ENCODE peak calls at places on chromosomes 12 and 14, in nine cellular contexts. One of them, this sample, is unnamed.

GRCh38 chr12:49231881-49232650 is 32.8 kb upstream of the TUBA1C start:
- DNase-seq in HCT116: no peak
- DNase-seq in HepG2: no peak
- DNase-seq in HL-60: no peak
- DNase-seq in K562: no peak
- DNase-seq in SK-N-SH: no peak
- DNase-seq in A549: no peak
- DNase-seq in GM12878: no peak
- DNase-seq in Panc1: no peak
- DNase-seq in this sample: no peak

GRCh38 chr14:104195854-104196253 is 57.5 kb downstream of the KIF26A start:
- DNase-seq in A549: no peak
- DNase-seq in SK-N-SH: no peak
- DNase-seq in GM12878: no peak
- DNase-seq in Panc1: no peak
- DNase-seq in HCT116: no peak
- DNase-seq in K562: no peak
- DNase-seq in HL-60: no peak
- DNase-seq in HepG2: no peak
- DNase-seq in this sample: no peak

GRCh38 chr12:68871899-68872298 is 61.1 kb downstream of the CPM start:
- DNase-seq in K562: no peak
- DNase-seq in HepG2: peak
- DNase-seq in SK-N-SH: no peak
- DNase-seq in HL-60: no peak
- DNase-seq in HCT116: peak
- DNase-seq in A549: peak
- DNase-seq in Panc1: no peak
- DNase-seq in GM12878: no peak
- DNase-seq in this sample: peak

GRCh38 chr12:124006582-124007170 is 33.7 kb downstream of the ZNF664 start:
- DNase-seq in GM12878: no peak
- DNase-seq in Panc1: no peak
- DNase-seq in HL-60: no peak
- DNase-seq in SK-N-SH: no peak
- DNase-seq in HepG2: no peak
- DNase-seq in K562: peak
- DNase-seq in HCT116: no peak
- DNase-seq in A549: no peak
- DNase-seq in this sample: no peak

GRCh38 chr12:131445184-131445974 is 265.5 kb upstream of the SFSWAP start:
- DNase-seq in HepG2: no peak
- DNase-seq in HL-60: no peak
- DNase-seq in K562: no peak
- DNase-seq in A549: no peak
- DNase-seq in GM12878: no peak
- DNase-seq in HCT116: no peak
- DNase-seq in Panc1: no peak
- DNase-seq in SK-N-SH: no peak
- DNase-seq in this sample: no peak

GRCh38 chr12:17511369-17511768 is 578.6 kb downstream of the RERGL start:
- DNase-seq in GM12878: no peak
- DNase-seq in K562: no peak
- DNase-seq in SK-N-SH: no peak
- DNase-seq in HCT116: no peak
- DNase-seq in HL-60: no peak
- DNase-seq in HepG2: no peak
- DNase-seq in A549: peak
- DNase-seq in Panc1: no peak
- DNase-seq in this sample: peak

GRCh38 chr14:54535126-54535525 is 25.4 kb downstream of the CGRRF1 start:
- DNase-seq in GM12878: no peak
- DNase-seq in A549: no peak
- DNase-seq in HL-60: no peak
- DNase-seq in K562: no peak
- DNase-seq in HepG2: no peak
- DNase-seq in SK-N-SH: no peak
- DNase-seq in Panc1: no peak
- DNase-seq in HCT116: no peak
- DNase-seq in this sample: no peak

GRCh38 chr14:102867826-102868580 is 54.5 kb upstream of the AMN start:
- DNase-seq in A549: no peak
- DNase-seq in Panc1: no peak
- DNase-seq in HCT116: no peak
- DNase-seq in HepG2: no peak
- DNase-seq in K562: no peak
- DNase-seq in GM12878: no peak
- DNase-seq in HL-60: no peak
- DNase-seq in SK-N-SH: no peak
- DNase-seq in this sample: no peak

GRCh38 chr12:108125073-108125472 is 4.0 kb upstream of the WSCD2 start:
- DNase-seq in GM12878: no peak
- DNase-seq in K562: no peak
- DNase-seq in SK-N-SH: no peak
- DNase-seq in HL-60: no peak
- DNase-seq in HCT116: no peak
- DNase-seq in A549: no peak
- DNase-seq in Panc1: no peak
- DNase-seq in HepG2: no peak
- DNase-seq in this sample: no peak

GRCh38 chr12:91127296-91127695 is 16.0 kb upstream of the LUM start:
- DNase-seq in SK-N-SH: no peak
- DNase-seq in HL-60: no peak
- DNase-seq in K562: no peak
- DNase-seq in A549: peak
- DNase-seq in Panc1: no peak
- DNase-seq in GM12878: no peak
- DNase-seq in HCT116: no peak
- DNase-seq in HepG2: no peak
- DNase-seq in this sample: no peak

GRCh38 chr12:87171356-87171755 is 857.8 kb downstream of the C12orf50 start:
- DNase-seq in SK-N-SH: no peak
- DNase-seq in GM12878: no peak
- DNase-seq in K562: no peak
- DNase-seq in HL-60: no peak
- DNase-seq in Panc1: no peak
- DNase-seq in HCT116: no peak
- DNase-seq in A549: no peak
- DNase-seq in HepG2: no peak
- DNase-seq in this sample: no peak

GRCh38 chr14:61176686-61177085 is 104.5 kb downstream of the TMEM30B start:
- DNase-seq in K562: no peak
- DNase-seq in HL-60: no peak
- DNase-seq in Panc1: no peak
- DNase-seq in HCT116: no peak
- DNase-seq in A549: no peak
- DNase-seq in GM12878: no peak
- DNase-seq in HepG2: no peak
- DNase-seq in SK-N-SH: no peak
- DNase-seq in this sample: no peak

GRCh38 chr12:57744777-57745484 is at the start of gene TSPAN31:
- DNase-seq in K562: peak
- DNase-seq in Panc1: peak
- DNase-seq in HL-60: peak
- DNase-seq in HepG2: peak
- DNase-seq in GM12878: peak
- DNase-seq in SK-N-SH: peak
- DNase-seq in A549: peak
- DNase-seq in HCT116: peak
- DNase-seq in this sample: peak

GRCh38 chr14:39140170-39140569 is 26.0 kb downstream of the GEMIN2 start:
- DNase-seq in Panc1: no peak
- DNase-seq in SK-N-SH: no peak
- DNase-seq in HepG2: no peak
- DNase-seq in GM12878: no peak
- DNase-seq in HL-60: no peak
- DNase-seq in A549: no peak
- DNase-seq in K562: no peak
- DNase-seq in HCT116: no peak
- DNase-seq in this sample: peak

GRCh38 chr12:40164034-40164433 is 58.2 kb upstream of the SLC2A13 start:
- DNase-seq in Panc1: no peak
- DNase-seq in HCT116: no peak
- DNase-seq in HepG2: no peak
- DNase-seq in SK-N-SH: no peak
- DNase-seq in K562: no peak
- DNase-seq in GM12878: no peak
- DNase-seq in A549: peak
- DNase-seq in HL-60: no peak
- DNase-seq in this sample: peak

GRCh38 chr12:1318327-1319031 is 275.9 kb downstream of the FBXL14 start:
- DNase-seq in HCT116: no peak
- DNase-seq in K562: no peak
- DNase-seq in HL-60: no peak
- DNase-seq in Panc1: no peak
- DNase-seq in HepG2: no peak
- DNase-seq in SK-N-SH: no peak
- DNase-seq in A549: no peak
- DNase-seq in GM12878: no peak
- DNase-seq in this sample: peak

GRCh38 chr12:25447046-25447445 is 106.0 kb downstream of the LMNTD1 start:
- DNase-seq in HL-60: no peak
- DNase-seq in HepG2: no peak
- DNase-seq in Panc1: no peak
- DNase-seq in A549: no peak
- DNase-seq in HCT116: no peak
- DNase-seq in GM12878: no peak
- DNase-seq in SK-N-SH: no peak
- DNase-seq in K562: no peak
- DNase-seq in this sample: no peak

GRCh38 chr14:100297320-100298300 is 8.6 kb downstream of the SLC25A29 start:
- DNase-seq in SK-N-SH: peak
- DNase-seq in HepG2: no peak
- DNase-seq in GM12878: peak
- DNase-seq in HCT116: no peak
- DNase-seq in K562: no peak
- DNase-seq in HL-60: peak
- DNase-seq in A549: no peak
- DNase-seq in Panc1: no peak
- DNase-seq in this sample: no peak

GRCh38 chr14:36522347-36522971 is 2.4 kb upstream of the NKX2-1 start:
- DNase-seq in SK-N-SH: no peak
- DNase-seq in HCT116: no peak
- DNase-seq in A549: no peak
- DNase-seq in K562: no peak
- DNase-seq in Panc1: no peak
- DNase-seq in HL-60: no peak
- DNase-seq in HepG2: no peak
- DNase-seq in GM12878: no peak
- DNase-seq in this sample: peak

GRCh38 chr14:58227096-58227819 is 17.4 kb upstream of the PSMA3 start:
- DNase-seq in A549: no peak
- DNase-seq in SK-N-SH: no peak
- DNase-seq in GM12878: no peak
- DNase-seq in K562: no peak
- DNase-seq in Panc1: no peak
- DNase-seq in HL-60: no peak
- DNase-seq in HepG2: no peak
- DNase-seq in HCT116: no peak
- DNase-seq in this sample: no peak

DNA sequence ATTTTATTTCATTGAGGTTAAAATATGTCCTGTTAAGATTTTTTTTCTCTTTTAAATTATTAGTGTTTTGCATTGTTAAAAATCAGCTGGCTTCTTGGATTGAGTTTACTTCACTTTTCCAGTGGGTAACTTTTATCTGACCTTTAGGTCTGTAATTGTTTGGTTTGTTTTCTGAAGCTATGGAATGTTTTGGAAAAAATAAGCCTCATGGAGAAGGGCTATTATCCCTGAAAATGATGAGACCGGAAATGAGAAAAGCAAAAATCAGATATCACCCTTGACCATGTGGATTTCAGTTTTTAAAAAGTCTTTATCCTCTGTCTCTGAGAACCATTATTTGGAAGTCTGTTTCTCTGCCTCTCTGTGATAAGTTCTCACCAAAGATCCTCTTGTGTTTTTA is 180.9 kb downstream of the RAD51B start:
- DNase-seq in SK-N-SH: no peak
- DNase-seq in K562: no peak
- DNase-seq in Panc1: no peak
- DNase-seq in HL-60: no peak
- DNase-seq in HCT116: no peak
- DNase-seq in HepG2: no peak
- DNase-seq in A549: no peak
- DNase-seq in GM12878: no peak
- DNase-seq in this sample: no peak
- H3K27ac ChIP-seq in SK-N-SH: peak
- H3K27ac ChIP-seq in K562: no peak
- H3K27ac ChIP-seq in Panc1: peak
- H3K27ac ChIP-seq in HL-60: no peak
- H3K27ac ChIP-seq in HCT116: peak
- H3K27ac ChIP-seq in HepG2: no peak
- H3K27ac ChIP-seq in A549: peak
- H3K27ac ChIP-seq in GM12878: no peak
- H3K27ac ChIP-seq in this sample: no peak

GRCh38 chr14:50064993-50065392 is 51.4 kb downstream of the VCPKMT start:
- DNase-seq in A549: no peak
- DNase-seq in HCT116: no peak
- DNase-seq in GM12878: peak
- DNase-seq in HepG2: no peak
- DNase-seq in HL-60: peak
- DNase-seq in Panc1: no peak
- DNase-seq in K562: no peak
- DNase-seq in SK-N-SH: no peak
- DNase-seq in this sample: no peak
- TF ChIP-seq REST in A549: no peak
- TF ChIP-seq REST in HCT116: no peak
- TF ChIP-seq REST in GM12878: no peak
- TF ChIP-seq REST in HepG2: no peak
- TF ChIP-seq REST in HL-60: no peak
- TF ChIP-seq REST in Panc1: no peak
- TF ChIP-seq REST in K562: no peak
- TF ChIP-seq REST in SK-N-SH: no peak
- TF ChIP-seq REST in this sample: no peak

DNA sequence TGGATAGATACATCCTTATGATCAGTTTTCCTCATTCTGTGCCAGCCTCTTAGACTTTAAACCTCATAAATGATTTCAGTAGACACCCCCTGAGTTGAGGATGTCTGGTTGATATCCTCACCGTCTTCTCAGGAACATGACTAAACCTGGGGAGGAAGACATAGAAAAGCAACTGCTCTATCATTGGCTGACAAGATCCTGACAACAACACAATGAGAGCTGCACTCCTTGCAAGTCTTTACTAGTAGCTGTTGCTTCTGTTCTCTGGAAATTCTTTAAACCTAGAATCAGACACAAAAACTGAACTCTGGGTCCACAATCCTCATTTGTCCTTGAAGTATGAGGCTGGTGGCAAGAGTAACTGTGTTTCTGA is 449.6 kb upstream of the OR4E1 start:
- DNase-seq in GM12878: no peak
- DNase-seq in HL-60: no peak
- DNase-seq in HCT116: no peak
- DNase-seq in A549: no peak
- DNase-seq in SK-N-SH: no peak
- DNase-seq in K562: no peak
- DNase-seq in Panc1: no peak
- DNase-seq in HepG2: no peak
- DNase-seq in this sample: no peak
- H3K27ac ChIP-seq in GM12878: no peak
- H3K27ac ChIP-seq in HL-60: no peak
- H3K27ac ChIP-seq in HCT116: no peak
- H3K27ac ChIP-seq in A549: no peak
- H3K27ac ChIP-seq in SK-N-SH: no peak
- H3K27ac ChIP-seq in K562: no peak
- H3K27ac ChIP-seq in Panc1: no peak
- H3K27ac ChIP-seq in HepG2: no peak
- H3K27ac ChIP-seq in this sample: no peak

GRCh38 chr12:120688527-120689071 is 1.6 kb downstream of the MLEC start:
- DNase-seq in SK-N-SH: no peak
- DNase-seq in HL-60: no peak
- DNase-seq in Panc1: no peak
- DNase-seq in HCT116: no peak
- DNase-seq in HepG2: no peak
- DNase-seq in GM12878: no peak
- DNase-seq in A549: no peak
- DNase-seq in K562: no peak
- DNase-seq in this sample: no peak
- TF ChIP-seq REST in SK-N-SH: no peak
- TF ChIP-seq REST in HL-60: no peak
- TF ChIP-seq REST in Panc1: no peak
- TF ChIP-seq REST in HCT116: no peak
- TF ChIP-seq REST in HepG2: no peak
- TF ChIP-seq REST in GM12878: no peak
- TF ChIP-seq REST in A549: no peak
- TF ChIP-seq REST in K562: no peak
- TF ChIP-seq REST in this sample: no peak

This sample was measured in GM23338.